ENCODE peak calls at places on chromosomes 1 and 21, in ten cellular contexts. Y is adrenal gland; X is MM.1S; C is choroid plexus epithelial cell; P is CD4-positive, CD25-positive, alpha-beta regulatory T cell; W is lower lobe of right lung; J is omental fat pad; R is stimulated activated CD4-positive, alpha-beta T cell treated with anti-CD3 and anti-CD28 coated beads, Interleukin-12 subunit alpha, Interleukin-12 subunit beta, amount 100 ng/mL, for 48 hours; G is right atrium auricular region; T is Calu3. K is an unnamed sample.

GRCh38 chr1:38076038-38076437 is 29.4 kb upstream of the POU3F1 start:
- DNase-seq in Y (peak; percentile 26), X (peak; percentile 9), C (peak; percentile 44), P (no peak), W (no peak), J (no peak), R (no peak), G (no peak), T (peak; percentile 11), K (peak; percentile 29)

GRCh38 chr1:232574867-232575523 is 54.9 kb downstream of the SIPA1L2 start:
- DNase-seq in Y (no peak), X (no peak), C (no peak), P (no peak), W (no peak), J (no peak), R (no peak), G (no peak), T (no peak), K (no peak)

GRCh38 chr1:42601472-42601871 is 56.8 kb upstream of the PPIH start:
- DNase-seq in Y (no peak), X (no peak), C (no peak), P (no peak), W (no peak), J (no peak), R (no peak), G (no peak), T (no peak), K (no peak)

GRCh38 chr21:25582164-25582563 is 25.1 kb downstream of the MRPL39 start:
- DNase-seq in Y (no peak), X (no peak), C (no peak), P (no peak), W (no peak), J (no peak), R (no peak), G (no peak), T (no peak), K (peak; percentile 18)

GRCh38 chr1:67230539-67230938 is 64.3 kb downstream of the IL23R start:
- DNase-seq in Y (no peak), X (no peak), C (no peak), P (no peak), W (no peak), J (no peak), R (no peak), G (no peak), T (no peak), K (no peak)

GRCh38 chr1:248924696-248925532 is 18.9 kb downstream of the PGBD2 start:
- DNase-seq in Y (no peak), X (peak; percentile 95), C (peak; percentile 60), P (peak; percentile 66), W (no peak), J (no peak), R (peak; percentile 27), G (no peak), T (peak; percentile 56), K (peak; percentile 73)

GRCh38 chr1:239814306-239814881 is 277.3 kb upstream of the FMN2 start:
- DNase-seq in Y (peak; percentile 27), X (peak; percentile 36), C (peak; percentile 14), P (no peak), W (no peak), J (no peak), R (peak; percentile 41), G (no peak), T (peak; percentile 69), K (no peak)

GRCh38 chr1:168179411-168180147 is 817 bp downstream of the TIPRL start:
- DNase-seq in Y (no peak), X (peak; percentile 37), C (peak; percentile 45), P (no peak), W (no peak), J (no peak), R (peak; percentile 7), G (no peak), T (peak; percentile 8), K (peak; percentile 47)

GRCh38 chr21:42781150-42781980 is 98.0 kb downstream of the WDR4 start:
- DNase-seq in Y (peak; percentile 28), X (no peak), C (no peak), P (no peak), W (no peak), J (no peak), R (no peak), G (no peak), T (peak; percentile 41), K (no peak)

GRCh38 chr1:38848069-38848468 is 11.5 kb downstream of the RRAGC start:
- DNase-seq in Y (no peak), X (no peak), C (no peak), P (no peak), W (no peak), J (no peak), R (no peak), G (no peak), T (no peak), K (peak; percentile 19)

GRCh38 chr1:172699111-172699510 is 40.2 kb downstream of the FASLG start:
- DNase-seq in Y (no peak), X (peak; percentile 51), C (peak; percentile 76), P (peak; percentile 58), W (no peak), J (no peak), R (peak; percentile 65), G (no peak), T (no peak), K (peak; percentile 71)

GRCh38 chr1:95085376-95085775 is 12.6 kb upstream of the ALG14 start:
- DNase-seq in Y (no peak), X (no peak), C (no peak), P (no peak), W (no peak), J (no peak), R (no peak), G (no peak), T (no peak), K (no peak)

GRCh38 chr1:1665815-1666251 is 7.0 kb upstream of the CDK11B start:
- DNase-seq in Y (no peak), X (no peak), C (no peak), P (no peak), W (peak; percentile 55), J (no peak), R (peak; percentile 22), G (no peak), T (peak; percentile 3), K (no peak)

GRCh38 chr1:17617787-17618557 is 78.5 kb downstream of the ARHGEF10L start:
- DNase-seq in Y (no peak), X (no peak), C (peak; percentile 10), P (no peak), W (peak; percentile 71), J (no peak), R (no peak), G (peak; percentile 77), T (no peak), K (no peak)

K was measured in GM12865.